ENCODE peak calls at places on chromosomes 3 and 15, in five cellular contexts. H, D, W, Q and L are unnamed samples.

GRCh38 chr3:21645121-21645897 is 105.7 kb downstream of the ZNF385D start:
- DNase-seq in H (no peak), D (no peak), Q (peak), W (peak), L (no peak)

GRCh38 chr15:33675246-33675645 is 293.1 kb upstream of the CHRM5 start:
- DNase-seq in W (no peak), H (no peak), Q (no peak), D (peak), L (no peak)

GRCh38 chr3:128486692-128487537 is 6.1 kb downstream of the GATA2 start:
- DNase-seq in D (peak), W (peak), Q (no peak), H (no peak), L (no peak)

GRCh38 chr3:32002536-32003368 is 21.2 kb downstream of the ZNF860 start:
- DNase-seq in Q (no peak), H (no peak), D (no peak), W (no peak), L (no peak)

GRCh38 chr15:40104296-40104864 is 4.3 kb downstream of the BMF start:
- DNase-seq in D (no peak), H (no peak), Q (no peak), W (no peak), L (no peak)

GRCh38 chr3:100103558-100104441 is 10.5 kb downstream of the FILIP1L start:
- DNase-seq in H (no peak), W (no peak), D (peak), Q (no peak), L (no peak)

GRCh38 chr3:136772709-136773108 is 20.5 kb upstream of the STAG1 start:
- DNase-seq in Q (no peak), H (no peak), D (peak), W (no peak), L (no peak)

GRCh38 chr3:194632983-194633348 is 253 bp downstream of the TMEM44 start:
- DNase-seq in W (peak), D (no peak), Q (no peak), H (peak), L (peak)

GRCh38 chr3:132343018-132343612 is 25.9 kb downstream of the ACP3 start:
- DNase-seq in H (no peak), D (peak), Q (no peak), W (peak), L (no peak)

GRCh38 chr3:179189764-179190163 is 41.6 kb downstream of the PIK3CA start:
- DNase-seq in W (no peak), Q (no peak), H (no peak), D (no peak), L (no peak)

GRCh38 chr3:23611737-23612295 is 193.9 kb upstream of the UBE2E1 start:
- DNase-seq in H (no peak), Q (peak), D (no peak), W (peak), L (no peak)

GRCh38 chr15:38991701-38992100 is 427.1 kb upstream of the RASGRP1 start:
- DNase-seq in W (no peak), H (no peak), D (no peak), Q (no peak), L (no peak)

GRCh38 chr15:81091889-81092558 is 42.0 kb upstream of the CFAP161 start:
- DNase-seq in D (peak), H (no peak), Q (no peak), W (no peak), L (no peak)

GRCh38 chr3:148066787-148067186 is 630.9 kb upstream of the AGTR1 start:
- DNase-seq in Q (no peak), W (no peak), H (no peak), D (no peak), L (no peak)